ENCODE peak calls at places on chromosome 20, in four cellular contexts. S is foreskin fibroblast, O is GM06990, K is psoas muscle. I is an unnamed sample.

GRCh38 chr20:31860431-31861345 is 9.6 kb downstream of the DUSP15 start:
- DNase-seq in S (peak; percentile 54), K (no peak), O (no peak), I (peak; percentile 56)

GRCh38 chr20:18750735-18751134 is 62.8 kb upstream of the SCP2D1 start:
- DNase-seq in O (no peak), K (no peak), S (no peak), I (no peak)

GRCh38 chr20:12925214-12925755 is 83.5 kb upstream of the SPTLC3 start:
- DNase-seq in O (peak; percentile 1), K (no peak), S (peak; percentile 92), I (peak; percentile 70)

GRCh38 chr20:51661609-51662178 is 106.5 kb downstream of the ATP9A start:
- DNase-seq in K (no peak), S (peak; percentile 75), O (no peak), I (peak; percentile 56)

GRCh38 chr20:8780926-8781325 is 288.0 kb upstream of the PLCB4 start:
- DNase-seq in S (no peak), K (no peak), O (no peak), I (no peak)

GRCh38 chr20:19628570-19629134 is 129.4 kb upstream of the RIN2 start:
- DNase-seq in S (peak; percentile 72), O (peak; percentile 15), K (no peak), I (peak; percentile 79)

GRCh38 chr20:57618091-57618765 is 2.0 kb downstream of the ZBP1 start:
- DNase-seq in S (peak; percentile 12), K (no peak), O (no peak), I (no peak)

GRCh38 chr20:40728470-40728869 is 39.4 kb upstream of the MAFB start:
- DNase-seq in K (no peak), S (peak; percentile 11), O (no peak), I (no peak)

GRCh38 chr20:21173496-21174025 is 47.7 kb downstream of the KIZ start:
- DNase-seq in K (no peak), S (peak; percentile 22), O (no peak), I (no peak)

GRCh38 chr20:59696476-59696875 is 92.1 kb downstream of the PHACTR3 start:
- DNase-seq in S (no peak), O (no peak), K (no peak), I (no peak)

GRCh38 chr20:719816-720215 is 44.2 kb upstream of the SCRT2 start:
- DNase-seq in O (no peak), S (no peak), K (no peak), I (no peak)

GRCh38 chr20:62211216-62211615 is 8.9 kb downstream of the HRH3 start:
- DNase-seq in S (no peak), O (no peak), K (no peak), I (no peak)

GRCh38 chr20:53617791-53618489 is 24.3 kb upstream of the ZNF217 start:
- DNase-seq in K (no peak), S (no peak), O (no peak), I (no peak)

GRCh38 chr20:38152175-38153010 is 12.7 kb downstream of the TGM2 start:
- DNase-seq in O (peak; percentile 55), S (peak; percentile 68), K (peak; percentile 84), I (peak; percentile 87)

GRCh38 chr20:50052952-50053789 is 59.8 kb downstream of the UBE2V1 start:
- DNase-seq in S (peak; percentile 47), O (no peak), K (no peak), I (no peak)

GRCh38 chr20:1800180-1800579 is 95.0 kb upstream of the SIRPA start:
- DNase-seq in S (no peak), K (no peak), O (no peak), I (no peak)

GRCh38 chr20:21074605-21075336 is 31.4 kb downstream of the LINC00237 start:
- DNase-seq in S (no peak), O (peak; percentile 22), K (no peak), I (peak; percentile 42)

GRCh38 chr20:51236396-51236795 is 213.5 kb upstream of the KCNG1 start:
- DNase-seq in S (peak; percentile 9), O (no peak), K (no peak), I (no peak)

GRCh38 chr20:24662756-24663399 is 193.4 kb downstream of the SYNDIG1 start:
- DNase-seq in K (no peak), S (peak; percentile 79), O (no peak), I (no peak)

GRCh38 chr20:25706793-25707192 is 10.1 kb upstream of the ZNF337 start:
- DNase-seq in K (no peak), S (no peak), O (no peak), I (no peak)

GRCh38 chr20:50346372-50347347 is 156.0 kb downstream of the CEBPB start:
- DNase-seq in O (no peak), K (peak; percentile 85), S (peak; percentile 94), I (no peak)

GRCh38 chr20:9344080-9344920 is 170.1 kb upstream of the LAMP5 start:
- DNase-seq in O (no peak), K (no peak), S (peak; percentile 55), I (no peak)

GRCh38 chr20:37471741-37472235 is 49.3 kb upstream of the NNAT start:
- DNase-seq in K (no peak), S (no peak), O (no peak), I (no peak)

GRCh38 chr20:43438578-43439316 is 18.9 kb upstream of the SRSF6 start:
- DNase-seq in K (no peak), O (peak; percentile 58), S (no peak), I (peak; percentile 49)

GRCh38 chr20:17749979-17750721 is 50.4 kb downstream of the BANF2 start:
- DNase-seq in O (no peak), S (peak; percentile 69), K (peak; percentile 70), I (no peak)

GRCh38 chr20:19015890-19016465 is 196.5 kb upstream of the SLC24A3 start:
- DNase-seq in S (no peak), K (peak; percentile 35), O (no peak), I (no peak)

GRCh38 chr20:50348118-50348517 is 157.5 kb downstream of the CEBPB start:
- DNase-seq in K (peak; percentile 36), O (no peak), S (no peak), I (no peak)

GRCh38 chr20:24723953-24724352 is 225.1 kb upstream of the CST7 start:
- DNase-seq in O (no peak), S (no peak), K (no peak), I (no peak)

GRCh38 chr20:19827818-19828217 is 69.8 kb downstream of the RIN2 start:
- DNase-seq in O (no peak), K (no peak), S (no peak), I (no peak)

GRCh38 chr20:59145926-59146800 is 17.5 kb upstream of the ZNF831 start:
- DNase-seq in O (no peak), K (no peak), S (no peak), I (no peak)

GRCh38 chr20:10492844-10493243 is 57.7 kb downstream of the SLX4IP start:
- DNase-seq in S (no peak), O (no peak), K (no peak), I (no peak)

GRCh38 chr20:49906101-49906604 is 9.2 kb downstream of the SPATA2 start:
- DNase-seq in S (no peak), K (no peak), O (no peak), I (no peak)

GRCh38 chr20:47296950-47297349 is 59.5 kb downstream of the ZMYND8 start:
- DNase-seq in S (no peak), K (no peak), O (no peak), I (no peak)

GRCh38 chr20:59560588-59561227 is 43.6 kb upstream of the PHACTR3 start:
- DNase-seq in K (no peak), S (peak; percentile 5), O (no peak), I (peak; percentile 69)

GRCh38 chr20:41032243-41032642 is 3.6 kb downstream of the TOP1 start:
- DNase-seq in O (no peak), K (no peak), S (no peak), I (no peak)

GRCh38 chr20:37755665-37756064 is 61.8 kb downstream of the CTNNBL1 start:
- DNase-seq in O (no peak), K (no peak), S (peak; percentile 61), I (no peak)

GRCh38 chr20:6831461-6831860 is 64.0 kb downstream of the BMP2 start:
- DNase-seq in K (no peak), S (no peak), O (no peak), I (no peak)

GRCh38 chr20:60695223-60695622 is 556.8 kb upstream of the CDH4 start:
- DNase-seq in O (no peak), S (peak; percentile 71), K (no peak), I (no peak)

GRCh38 chr20:25469558-25469957 is 62.1 kb downstream of the GINS1 start:
- DNase-seq in S (no peak), O (no peak), K (no peak), I (no peak)

GRCh38 chr20:34473262-34473883 is 42.8 kb upstream of the DYNLRB1 start:
- DNase-seq in K (peak; percentile 37), O (peak; percentile 9), S (peak; percentile 87), I (peak; percentile 39)
- TF ChIP-seq CTCF in K (peak; percentile 16), O (peak; percentile 45), S (peak; percentile 36), I (peak; percentile 66)

GRCh38 chr20:63782051-63782471 is 42.5 kb downstream of the SLC2A4RG start:
- DNase-seq in S (no peak), O (peak; percentile 63), K (no peak), I (no peak)
- TF ChIP-seq CTCF in S (no peak), O (peak; percentile 33), K (no peak), I (no peak)

GRCh38 chr20:33516882-33517281 is 27.0 kb downstream of the CBFA2T2 start:
- DNase-seq in K (no peak), O (no peak), S (no peak), I (no peak)

GRCh38 chr20:33518071-33518470 is 28.2 kb downstream of the CBFA2T2 start:
- DNase-seq in K (no peak), S (peak; percentile 55), O (no peak), I (no peak)

GRCh38 chr20:33521461-33521860 is 31.6 kb downstream of the CBFA2T2 start:
- DNase-seq in S (no peak), O (no peak), K (no peak), I (no peak)

GRCh38 chr20:33515569-33516216 is 25.8 kb downstream of the CBFA2T2 start:
- DNase-seq in O (no peak), K (no peak), S (peak; percentile 11), I (no peak)
- TF ChIP-seq CTCF in O (peak; percentile 33), K (no peak), S (peak; percentile 29), I (no peak)

GRCh38 chr20:44717986-44718385 is 2.8 kb downstream of the CCN5 start:
- DNase-seq in S (no peak), O (no peak), K (no peak), I (no peak)
- TF ChIP-seq CTCF in S (peak; percentile 34), O (no peak), K (no peak), I (no peak)

DNA sequence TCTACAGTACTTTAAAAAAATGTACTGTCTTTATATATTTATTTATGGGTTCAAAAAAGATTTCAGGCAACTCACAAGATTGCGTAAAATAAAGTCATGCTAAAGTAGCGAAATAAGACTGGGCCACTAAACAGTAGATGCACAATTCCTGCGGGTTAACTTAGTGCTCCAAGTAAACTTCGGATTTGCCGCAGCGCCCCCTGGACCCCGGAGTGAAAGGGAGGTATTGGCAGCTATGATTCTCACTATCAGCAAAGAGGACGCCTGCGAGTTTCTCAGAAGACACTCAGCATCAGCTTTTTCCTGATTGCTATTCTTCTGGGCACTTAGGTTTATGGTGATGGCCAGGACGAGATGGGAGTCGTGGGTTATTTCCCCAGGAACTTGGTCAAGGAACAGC is 1.4 kb downstream of the OTOR start:
- DNase-seq in S (no peak), K (no peak), O (no peak), I (no peak)
- TF ChIP-seq CTCF in S (no peak), K (no peak), O (peak; percentile 9), I (no peak)

DNA sequence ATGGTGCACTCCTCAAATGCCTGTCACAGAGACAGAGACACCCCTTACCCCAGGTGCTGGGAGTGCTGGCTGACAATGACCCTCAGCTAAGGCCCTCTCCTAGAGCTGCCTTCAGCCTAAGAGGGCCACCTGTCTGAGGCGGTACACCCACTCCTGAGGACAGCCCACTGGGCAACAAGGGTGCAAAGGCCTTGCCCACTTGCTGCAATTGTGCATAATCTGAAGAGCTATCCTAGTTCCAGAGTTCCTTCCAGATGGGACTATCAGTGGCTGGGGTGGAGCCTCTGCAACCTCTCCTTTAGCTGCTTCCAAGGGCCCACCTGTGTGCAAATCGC is 87.6 kb downstream of the PREX1 start:
- DNase-seq in S (no peak), K (no peak), O (no peak), I (no peak)
- TF ChIP-seq CTCF in S (no peak), K (no peak), O (no peak), I (no peak)

I was measured in GM13977.